ENCODE peak calls at places on chromosomes 12 and 14, in four cellular contexts. E is PC-3, B is hepatocyte, S is HCT116. R is an unnamed sample.

GRCh38 chr14:85344847-85345591 is 184.9 kb upstream of the FLRT2 start:
- DNase-seq in S (no peak), E (no peak), B (no peak), R (no peak)

GRCh38 chr12:94289551-94290312 is 141.4 kb downstream of the PLXNC1 start:
- DNase-seq in S (no peak), E (peak; percentile 73), B (no peak), R (peak; percentile 39)

GRCh38 chr14:51604078-51604477 is 47.6 kb upstream of the FRMD6 start:
- DNase-seq in S (no peak), E (no peak), B (peak; percentile 39), R (no peak)

GRCh38 chr14:54935958-54936357 is 33.3 kb upstream of the GCH1 start:
- DNase-seq in S (no peak), E (no peak), B (no peak), R (no peak)

GRCh38 chr14:55005071-55005470 is 21.8 kb downstream of the WDHD1 start:
- DNase-seq in E (no peak), S (no peak), B (no peak), R (no peak)

GRCh38 chr12:108468149-108468968 is 46.7 kb upstream of the FICD start:
- DNase-seq in B (peak; percentile 75), E (peak; percentile 68), S (no peak), R (peak; percentile 81)

GRCh38 chr12:69657376-69658137 is 41.5 kb downstream of the BEST3 start:
- DNase-seq in B (no peak), E (no peak), S (no peak), R (no peak)

GRCh38 chr12:94481734-94482133 is 22.1 kb upstream of the CEP83 start:
- DNase-seq in S (no peak), B (no peak), E (no peak), R (no peak)

GRCh38 chr12:95460901-95461300 is 13.1 kb upstream of the METAP2 start:
- DNase-seq in E (no peak), S (no peak), B (no peak), R (no peak)

GRCh38 chr14:50666772-50667490 is 1.2 kb downstream of the SAV1 start:
- DNase-seq in E (peak; percentile 82), B (peak; percentile 63), S (no peak), R (peak; percentile 71)

GRCh38 chr12:50057000-50057841 is at the start of gene ASIC1:
- DNase-seq in S (peak; percentile 24), B (peak; percentile 85), E (peak; percentile 64), R (peak; percentile 88)

GRCh38 chr12:82524020-82524419 is 162.7 kb upstream of the TMTC2 start:
- DNase-seq in S (no peak), B (peak; percentile 9), E (peak; percentile 15), R (no peak)

GRCh38 chr12:94689002-94689645 is 38.8 kb upstream of the TMCC3 start:
- DNase-seq in B (peak; percentile 13), S (no peak), E (no peak), R (no peak)

GRCh38 chr12:106285993-106286392 is 16.5 kb upstream of the TCP11L2 start:
- DNase-seq in E (no peak), S (no peak), B (no peak), R (no peak)

GRCh38 chr14:104321151-104322130 is 183.1 kb downstream of the KIF26A start:
- DNase-seq in S (no peak), E (no peak), B (no peak), R (no peak)

GRCh38 chr12:981176-981828 is 9.7 kb upstream of the ERC1 start:
- DNase-seq in B (no peak), E (peak; percentile 83), S (no peak), R (no peak)

GRCh38 chr12:979355-979754 is 11.7 kb upstream of the ERC1 start:
- DNase-seq in S (no peak), E (no peak), B (no peak), R (no peak)

GRCh38 chr12:976644-977043 is 14.4 kb upstream of the ERC1 start:
- DNase-seq in S (no peak), B (no peak), E (no peak), R (no peak)

GRCh38 chr12:974281-974862 is 16.7 kb upstream of the ERC1 start:
- DNase-seq in B (no peak), E (no peak), S (no peak), R (peak; percentile 12)

DNA sequence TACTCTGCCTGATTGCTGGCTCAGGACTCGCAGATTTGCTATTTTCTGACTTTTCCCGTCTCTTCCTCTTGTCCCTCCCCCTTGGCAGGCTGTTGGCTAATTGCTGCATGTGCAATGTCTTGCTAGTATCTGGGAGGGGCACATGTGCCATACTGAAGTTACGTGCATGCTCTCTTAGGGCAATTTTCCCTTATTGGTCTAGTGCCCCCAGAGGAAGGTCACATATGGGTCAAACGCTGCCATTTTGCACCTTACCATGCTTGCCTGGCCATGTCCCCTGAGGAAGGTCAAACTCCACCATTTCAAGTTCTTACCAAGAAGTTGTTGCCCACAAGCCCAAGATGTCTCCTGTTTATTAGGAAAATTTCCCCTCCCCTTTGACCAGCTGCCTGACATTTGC is 13.9 kb upstream of the ERC1 start:
- DNase-seq in S (no peak), B (no peak), E (no peak), R (no peak)
- TF ChIP-seq EZH2phosphoT487 in S (no peak), B (no peak), E (no peak), R (no peak)

DNA sequence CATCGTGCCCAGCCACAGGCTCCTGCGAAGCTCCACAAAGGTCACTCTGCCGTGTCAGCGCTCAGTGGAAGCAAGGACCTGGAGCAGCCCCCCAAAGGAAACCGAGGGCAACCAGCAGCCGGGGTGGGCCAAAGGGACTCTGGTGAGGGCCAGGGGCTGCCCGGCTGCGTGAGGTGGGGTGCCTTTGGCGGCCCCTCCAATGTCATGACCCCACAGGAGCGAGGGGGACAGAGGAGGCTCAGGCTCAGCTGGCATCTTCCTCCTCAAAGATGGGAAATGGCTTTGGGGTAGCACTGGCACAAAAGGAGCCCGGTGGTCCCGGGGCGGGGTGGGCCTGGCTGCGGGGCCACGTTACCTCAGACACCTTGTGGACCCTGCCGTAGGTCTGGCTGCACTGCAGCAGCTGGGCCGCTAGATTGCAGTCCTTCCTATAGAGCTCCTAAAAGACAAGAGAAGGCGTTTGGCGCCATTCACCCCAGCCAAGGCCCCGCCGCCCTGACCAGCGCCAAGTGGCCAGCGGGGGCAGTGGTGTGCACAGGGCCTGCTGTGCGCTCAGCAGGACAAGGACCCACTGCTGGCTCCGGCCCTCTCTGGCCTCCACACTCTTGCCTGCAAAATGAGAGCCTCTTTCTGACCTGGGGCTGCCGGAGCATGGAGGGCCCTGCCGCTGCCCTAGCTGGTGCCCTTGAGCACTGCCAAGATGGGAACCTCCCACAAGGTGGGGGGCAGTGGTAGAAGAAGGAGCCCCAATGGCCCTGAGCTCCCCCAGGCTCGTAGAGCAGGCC is 46.9 kb downstream of the BEGAIN start:
- DNase-seq in E (no peak), S (no peak), B (no peak), R (peak; percentile 51)
- TF ChIP-seq CTCF in E (peak; percentile 41), S (peak; percentile 62), B (peak; percentile 22), R (peak; percentile 46)

GRCh38 chr14:101435546-101435945 is 125.7 kb upstream of the DIO3 start:
- DNase-seq in B (no peak), S (no peak), E (no peak), R (no peak)
- H3K79me2 ChIP-seq in B (no peaks in the 10 kb centered on the region), S (no peaks in the 10 kb centered on the region), E (no peaks in the 10 kb centered on the region), R (no peaks in the 10 kb centered on the region)

DNA sequence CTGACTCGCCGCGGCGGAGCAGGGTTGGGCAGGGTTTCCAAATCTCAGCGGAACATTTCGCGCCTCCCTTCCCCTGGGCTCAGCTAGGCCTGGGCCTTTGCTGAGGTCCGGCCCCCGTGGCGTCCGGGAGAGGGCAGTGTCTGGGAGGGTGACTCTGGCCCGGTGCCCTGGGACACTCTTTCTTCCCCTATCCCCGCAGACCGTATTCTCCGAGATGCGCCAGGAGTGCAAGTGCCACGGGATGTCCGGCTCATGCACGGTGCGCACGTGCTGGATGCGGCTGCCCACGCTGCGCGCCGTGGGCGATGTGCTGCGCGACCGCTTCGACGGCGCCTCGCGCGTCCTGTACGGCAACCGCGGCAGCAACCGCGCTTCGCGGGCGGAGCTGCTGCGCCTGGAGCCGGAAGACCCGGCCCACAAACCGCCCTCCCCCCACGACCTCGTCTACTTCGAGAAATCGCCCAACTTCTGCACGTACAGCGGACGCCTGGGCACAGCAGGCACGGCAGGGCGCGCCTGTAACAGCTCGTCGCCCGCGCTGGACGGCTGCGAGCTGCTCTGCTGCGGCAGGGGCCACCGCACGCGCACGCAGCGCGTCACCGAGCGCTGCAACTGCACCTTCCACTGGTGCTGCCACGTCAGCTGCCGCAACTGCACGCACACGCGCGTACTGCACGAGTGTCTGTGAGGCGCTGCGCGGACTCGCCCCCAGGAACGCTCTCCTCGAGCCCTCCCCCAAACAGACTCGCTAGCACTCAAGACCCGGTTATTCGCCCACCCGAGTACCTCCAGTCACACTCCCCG is 3.0 kb downstream of the WNT1 start:
- DNase-seq in B (no peak), E (no peak), S (no peak), R (peak; percentile 69)
- TF ChIP-seq EZH2phosphoT487 in B (no peak), E (no peak), S (no peak), R (peak; percentile 60)